ENCODE peak calls at places on chromosomes 16 and 17, in seven cellular contexts. B is kidney tubule cell; J is nephron progenitor cell; O is astrocyte of the spinal cord; R is activated B cell treated with CpG ODN at 0.5 μM for 24 hours; L is activated T-helper 1 cell treated with anti-CD3 and anti-CD28 coated beads, Interleukin-2, amount 50 U/mL, for 16 hours; E is activated CD4-positive, alpha-beta T cell treated with anti-CD3 and anti-CD28 coated beads for 24 hours. T is an unnamed sample.

GRCh38 chr16:50627419-50627818 is 53.7 kb downstream of the SNX20 start:
- DNase-seq in B (peak), J (peak), O (no peak), R (no peak), L (no peak), E (peak), T (no peak)

GRCh38 chr16:86424968-86425367 is 85.4 kb upstream of the FOXF1 start:
- DNase-seq in B (no peak), J (no peak), O (no peak), R (no peak), L (no peak), E (no peak), T (no peak)

GRCh38 chr17:77273397-77274136 is 132.8 kb downstream of the SEC14L1 start:
- DNase-seq in B (peak), J (no peak), O (no peak), R (no peak), L (no peak), E (no peak), T (no peak)

GRCh38 chr17:31739300-31739699 is 119.7 kb downstream of the COPRS start:
- DNase-seq in B (peak), J (no peak), O (no peak), R (no peak), L (no peak), E (no peak), T (no peak)

GRCh38 chr16:3856367-3857141 is 24.0 kb downstream of the CREBBP start:
- DNase-seq in B (no peak), J (no peak), O (no peak), R (no peak), L (no peak), E (no peak), T (no peak)

GRCh38 chr17:19407601-19408380 is 3.2 kb upstream of the RNF112 start:
- DNase-seq in B (no peak), J (no peak), O (no peak), R (no peak), L (no peak), E (no peak), T (peak)

GRCh38 chr16:85136705-85137322 is 24.5 kb upstream of the CIBAR2 start:
- DNase-seq in B (peak), J (no peak), O (peak), R (no peak), L (no peak), E (no peak), T (no peak)

GRCh38 chr17:79970576-79971068 is 65.0 kb downstream of the TBC1D16 start:
- DNase-seq in B (no peak), J (no peak), O (no peak), R (no peak), L (no peak), E (no peak), T (peak)

GRCh38 chr17:36507266-36507665 is 20.8 kb downstream of the ZNHIT3 start:
- DNase-seq in B (no peak), J (no peak), O (no peak), R (no peak), L (no peak), E (no peak), T (no peak)

GRCh38 chr17:74972107-74972972 is at the start of gene HID1:
- DNase-seq in B (peak), J (peak), O (no peak), R (peak), L (peak), E (peak), T (peak)

T was measured in left lung.